ENCODE peak calls at places on chromosomes 6 and 20, in nine cellular contexts. V, M, L, F, C, G, T, K and R are unnamed samples.

GRCh38 chr6:99282479-99283062 is 66.9 kb downstream of the FAXC start:
- ATAC-seq in V (peak; percentile 86), M (peak; percentile 72), L (no peak), F (peak; percentile 58), C (no peak), G (peak; percentile 41), T (no peak), K (peak; percentile 62), R (no peak)

GRCh38 chr6:57302477-57302876 is 15.0 kb upstream of the PRIM2 start:
- ATAC-seq in V (peak; percentile 77), M (no peak), L (peak; percentile 65), F (peak; percentile 57), C (no peak), G (no peak), T (no peak), K (no peak), R (no peak)

GRCh38 chr20:63323298-63323820 is 30.4 kb downstream of the COL20A1 start:
- ATAC-seq in V (no peak), M (no peak), L (no peak), F (no peak), C (no peak), G (no peak), T (no peak), K (peak; percentile 34), R (no peak)

GRCh38 chr6:136989591-136990578 is 54.9 kb downstream of the IL20RA start:
- ATAC-seq in V (peak; percentile 44), M (no peak), L (peak; percentile 22), F (no peak), C (peak; percentile 66), G (peak; percentile 25), T (peak; percentile 95), K (no peak), R (peak; percentile 79)

GRCh38 chr6:49909508-49910047 is 43.2 kb upstream of the CRISP1 start:
- ATAC-seq in V (no peak), M (no peak), L (no peak), F (no peak), C (no peak), G (no peak), T (no peak), K (no peak), R (no peak)

GRCh38 chr6:165926378-165926777 is 241.3 kb downstream of the TBXT start:
- ATAC-seq in V (no peak), M (no peak), L (no peak), F (no peak), C (no peak), G (no peak), T (no peak), K (no peak), R (no peak)

GRCh38 chr6:41885930-41886329 is 9.2 kb downstream of the USP49 start:
- ATAC-seq in V (no peak), M (no peak), L (no peak), F (no peak), C (no peak), G (no peak), T (no peak), K (no peak), R (no peak)

GRCh38 chr6:130923350-130923749 is 96.1 kb downstream of the SMLR1 start:
- ATAC-seq in V (no peak), M (no peak), L (no peak), F (no peak), C (no peak), G (no peak), T (no peak), K (no peak), R (no peak)

GRCh38 chr6:1595271-1596087 is 14.2 kb upstream of the FOXC1 start:
- ATAC-seq in V (no peak), M (peak; percentile 8), L (no peak), F (no peak), C (no peak), G (peak; percentile 14), T (no peak), K (peak; percentile 19), R (no peak)

GRCh38 chr6:78984225-78984950 is 93.7 kb downstream of the PHIP start:
- ATAC-seq in V (no peak), M (no peak), L (no peak), F (no peak), C (no peak), G (no peak), T (peak; percentile 95), K (no peak), R (no peak)

GRCh38 chr6:96795481-96795880 is 41.8 kb downstream of the GPR63 start:
- ATAC-seq in V (no peak), M (no peak), L (no peak), F (no peak), C (no peak), G (no peak), T (no peak), K (no peak), R (no peak)

GRCh38 chr6:149488815-149489214 is 4.0 kb upstream of the ZC3H12D start:
- ATAC-seq in V (no peak), M (no peak), L (no peak), F (no peak), C (no peak), G (no peak), T (no peak), K (no peak), R (no peak)

GRCh38 chr20:59157961-59158541 is 5.6 kb upstream of the ZNF831 start:
- ATAC-seq in V (no peak), M (no peak), L (no peak), F (no peak), C (no peak), G (no peak), T (no peak), K (no peak), R (peak; percentile 45)

GRCh38 chr6:43284986-43285385 is 13.1 kb upstream of the SLC22A7 start:
- ATAC-seq in V (no peak), M (no peak), L (no peak), F (no peak), C (no peak), G (no peak), T (peak; percentile 40), K (no peak), R (no peak)

GRCh38 chr6:15485875-15486274 is 177.0 kb downstream of the DTNBP1 start:
- ATAC-seq in V (no peak), M (no peak), L (no peak), F (no peak), C (no peak), G (no peak), T (no peak), K (no peak), R (no peak)

GRCh38 chr6:77463881-77464867 is 883 bp upstream of the HTR1B start:
- ATAC-seq in V (peak; percentile 27), M (peak; percentile 76), L (peak; percentile 4), F (no peak), C (no peak), G (peak; percentile 35), T (peak; percentile 6), K (no peak), R (peak; percentile 35)
- H3K27me3 ChIP-seq in V (peaks cover 17% of the 10 kb centered on the region), M (no peaks in the 10 kb centered on the region), L (peaks cover 37% of the 10 kb centered on the region), F (no peaks in the 10 kb centered on the region), C (peaks cover 22% of the 10 kb centered on the region), G (peaks cover 1% of the 10 kb centered on the region), T (peaks cover 52% of the 10 kb centered on the region), K (no peaks in the 10 kb centered on the region), R (peaks cover 41% of the 10 kb centered on the region)

DNA sequence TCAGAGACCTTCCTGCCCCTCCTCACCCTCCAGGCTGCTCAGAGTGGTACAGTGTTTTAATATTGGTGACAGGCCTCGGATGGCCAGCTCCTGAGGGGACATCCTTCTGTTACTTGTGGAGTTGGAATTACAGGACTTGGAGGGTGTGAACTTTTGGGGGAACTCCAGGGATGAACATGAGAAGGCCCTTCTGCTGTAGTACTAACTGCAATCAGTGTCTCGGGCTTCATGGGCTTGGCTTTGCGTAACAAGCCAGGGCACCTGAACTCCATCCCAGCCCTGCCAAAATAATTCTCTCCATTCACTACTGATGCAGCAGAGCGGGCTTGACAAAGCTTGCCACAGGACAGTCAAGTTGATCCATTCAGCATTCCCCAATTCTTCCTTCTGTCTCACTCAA is 28.6 kb downstream of the SLC22A23 start:
- ATAC-seq in V (no peak), M (no peak), L (no peak), F (peak; percentile 33), C (no peak), G (no peak), T (no peak), K (no peak), R (no peak)
- TF ChIP-seq POLR2A in V (no peak), M (no peak), L (no peak), F (no peak), C (no peak), G (no peak), T (no peak), K (no peak), R (no peak)

GRCh38 chr20:666877-667276 is 8.7 kb downstream of the SCRT2 start:
- ATAC-seq in V (no peak), M (no peak), L (no peak), F (no peak), C (no peak), G (no peak), T (peak; percentile 65), K (no peak), R (no peak)
- H3K27me3 ChIP-seq in V (peaks cover 86% of the 10 kb centered on the region), M (no peaks in the 10 kb centered on the region), L (peaks cover 33% of the 10 kb centered on the region), F (no peaks in the 10 kb centered on the region), C (peaks cover 15% of the 10 kb centered on the region), G (peaks cover 10% of the 10 kb centered on the region), T (peaks cover 53% of the 10 kb centered on the region), K (no peaks in the 10 kb centered on the region), R (peaks cover 100% of the 10 kb centered on the region)

GRCh38 chr6:142884214-142885035 is 60.6 kb downstream of the HIVEP2 start:
- ATAC-seq in V (no peak), M (peak; percentile 5), L (no peak), F (no peak), C (no peak), G (no peak), T (no peak), K (no peak), R (no peak)

GRCh38 chr6:142887534-142887933 is 57.4 kb downstream of the HIVEP2 start:
- ATAC-seq in V (no peak), M (no peak), L (no peak), F (no peak), C (no peak), G (no peak), T (no peak), K (no peak), R (no peak)

GRCh38 chr6:142883011-142883410 is 62.0 kb downstream of the HIVEP2 start:
- ATAC-seq in V (no peak), M (no peak), L (no peak), F (no peak), C (no peak), G (no peak), T (no peak), K (no peak), R (no peak)

GRCh38 chr6:142886431-142887170 is 58.4 kb downstream of the HIVEP2 start:
- ATAC-seq in V (peak; percentile 43), M (peak; percentile 41), L (peak; percentile 60), F (peak; percentile 96), C (peak; percentile 34), G (peak; percentile 92), T (no peak), K (peak; percentile 73), R (no peak)

DNA sequence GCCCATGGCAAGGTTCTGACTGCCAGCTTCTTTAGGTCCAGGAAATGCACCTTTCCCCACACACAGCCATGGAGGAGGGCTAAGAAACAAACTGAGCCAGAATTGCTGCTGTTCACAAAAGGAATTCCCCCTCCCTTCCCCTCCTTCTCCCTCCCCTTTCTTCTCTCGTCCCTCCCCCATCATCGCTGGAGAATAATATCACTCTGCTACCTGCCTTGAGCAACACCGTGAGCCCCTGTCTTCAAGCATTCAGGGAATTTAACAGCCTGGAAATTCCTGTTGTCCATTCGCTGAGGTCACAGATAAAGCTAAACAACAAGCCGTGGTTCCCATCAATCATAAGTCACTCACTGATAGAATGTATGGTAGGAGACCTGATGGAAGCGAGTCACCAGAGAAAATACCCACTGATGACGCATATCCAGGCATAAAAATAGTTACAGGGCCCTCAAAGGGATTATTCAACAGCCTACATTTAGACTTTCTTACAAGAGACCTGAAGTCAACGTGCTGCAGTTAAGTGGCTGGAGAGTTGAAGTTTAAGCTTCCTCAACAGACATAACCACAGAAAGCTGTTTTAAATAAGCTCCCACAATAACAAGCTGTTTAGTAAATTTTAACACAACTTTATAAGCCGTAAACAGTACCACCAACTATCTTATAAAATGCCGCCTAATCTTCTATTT is 59.7 kb downstream of the HIVEP2 start:
- ATAC-seq in V (peak; percentile 86), M (peak; percentile 91), L (peak; percentile 90), F (peak; percentile 38), C (peak; percentile 93), G (peak; percentile 60), T (peak; percentile 94), K (no peak), R (peak; percentile 82)
- TF ChIP-seq POLR2A in V (peak; percentile 41), M (no peak), L (no peak), F (no peak), C (peak; percentile 6), G (no peak), T (no peak), K (no peak), R (no peak)